ENCODE peak calls at places on chromosomes 2 and 18, in five cellular contexts. D, A, P, C and H are unnamed samples. For H3K4me1, the result is how much of the 10 kb centered on the place peaks cover.

GRCh38 chr2:99643824-99644787 is 154.3 kb upstream of the REV1 start:
- DNase-seq in C (peak), A (no peak), D (no peak), P (peak), H (no peak)

GRCh38 chr18:63970803-63971191 is 916 bp downstream of the SERPINB8 start:
- DNase-seq in C (no peak), P (peak), D (peak), A (no peak), H (peak)

GRCh38 chr18:48836806-48837615 is 113.8 kb downstream of the SMAD7 start:
- DNase-seq in D (no peak), P (no peak), A (no peak), C (no peak), H (no peak)

GRCh38 chr2:190819835-190820234 is 60.8 kb upstream of the GLS start:
- DNase-seq in A (no peak), P (peak), D (peak), C (peak), H (no peak)

GRCh38 chr2:42102606-42103450 is 55.0 kb downstream of the PKDCC start:
- DNase-seq in C (peak), A (no peak), D (peak), P (no peak), H (peak)

GRCh38 chr2:234335676-234336228 is 161.1 kb downstream of the ARL4C start:
- DNase-seq in D (peak), A (no peak), C (peak), P (peak), H (peak)

GRCh38 chr2:133600231-133600630 is 32.0 kb upstream of the NCKAP5 start:
- DNase-seq in P (no peak), A (no peak), C (no peak), D (no peak), H (peak)

GRCh38 chr2:105404736-105405135 is 5.9 kb upstream of the FHL2 start:
- DNase-seq in D (no peak), A (no peak), P (peak), C (peak), H (no peak)

GRCh38 chr2:112024246-112024645 is 30.8 kb upstream of the TMEM87B start:
- DNase-seq in P (no peak), A (no peak), D (no peak), C (no peak), H (no peak)

GRCh38 chr2:170087394-170087793 is 90.6 kb upstream of the MYO3B start:
- DNase-seq in A (no peak), P (no peak), C (no peak), D (no peak), H (no peak)

GRCh38 chr2:100185516-100185915 is 43.1 kb upstream of the AFF3 start:
- DNase-seq in D (no peak), P (no peak), C (no peak), A (no peak), H (no peak)

GRCh38 chr18:13612111-13612997 is 114.0 kb downstream of the FAM210A start:
- DNase-seq in C (no peak), A (no peak), P (peak), D (no peak), H (no peak)

GRCh38 chr2:196535742-196536141 is 103.8 kb upstream of the CCDC150 start:
- DNase-seq in D (no peak), C (no peak), A (no peak), P (no peak), H (no peak)

GRCh38 chr2:219497495-219498279 is 1.0 kb upstream of the GMPPA start:
- DNase-seq in A (peak), C (peak), D (peak), P (peak), H (peak)

GRCh38 chr2:147373800-147374409 is 470.9 kb upstream of the ACVR2A start:
- DNase-seq in D (no peak), C (no peak), A (no peak), P (peak), H (no peak)
- H3K4me1 ChIP-seq in D (under half), C (under half), A (under half), P (under half), H (under half)

GRCh38 chr2:70901235-70902066 is 34.2 kb upstream of the ATP6V1B1 start:
- DNase-seq in P (peak), A (no peak), D (peak), C (peak), H (peak)
- TF ChIP-seq EZH2 in P (no peak), A (no peak), D (peak), C (no peak), H (peak)

DNA sequence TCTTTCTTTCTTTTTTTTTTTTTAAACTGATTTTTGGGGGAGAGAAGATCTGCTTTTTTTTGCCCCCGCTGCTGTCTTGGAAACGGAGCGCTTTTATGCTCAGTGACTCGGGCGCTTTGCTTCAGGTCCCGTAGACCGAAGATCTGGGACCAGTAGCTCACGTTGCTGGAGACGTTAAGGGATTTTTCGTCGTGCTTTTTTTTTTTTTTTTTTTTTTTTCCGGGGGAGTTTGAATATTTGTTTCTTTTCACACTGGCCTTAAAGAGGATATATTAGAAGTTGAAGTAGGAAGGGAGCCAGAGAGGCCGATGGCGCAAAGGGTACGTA is 587 bp downstream of the MEIS1 start:
- DNase-seq in A (peak), D (no peak), C (no peak), P (peak), H (peak)
- H2AFZ ChIP-seq in A (peak), D (peak), C (peak), P (peak), H (no peak)

GRCh38 chr2:174606336-174606735 is 8.7 kb upstream of the WIPF1 start:
- DNase-seq in P (peak), A (no peak), C (peak), D (peak), H (no peak)
- H3K4me1 ChIP-seq in P (under half), A (under half), C (under half), D (under half), H (under half)

GRCh38 chr2:176110975-176111663 is 4.0 kb downstream of the HOXD11 start:
- DNase-seq in A (peak), D (peak), C (no peak), P (peak), H (peak)
- TF ChIP-seq EZH2 in A (no peak), D (peak), C (no peak), P (no peak), H (peak)

GRCh38 chr2:9844581-9844980 is 1.3 kb downstream of the TAF1B start:
- DNase-seq in A (peak), C (peak), P (peak), D (no peak), H (no peak)

GRCh38 chr2:9843229-9844035 is at the start of gene TAF1B:
- DNase-seq in A (peak), P (peak), D (peak), C (peak), H (peak)

GRCh38 chr2:9846554-9846953 is 3.3 kb downstream of the TAF1B start:
- DNase-seq in D (no peak), P (peak), C (peak), A (no peak), H (no peak)

GRCh38 chr2:9842487-9843228 is 616 bp upstream of the TAF1B start:
- DNase-seq in D (no peak), A (no peak), P (no peak), C (no peak), H (no peak)

DNA sequence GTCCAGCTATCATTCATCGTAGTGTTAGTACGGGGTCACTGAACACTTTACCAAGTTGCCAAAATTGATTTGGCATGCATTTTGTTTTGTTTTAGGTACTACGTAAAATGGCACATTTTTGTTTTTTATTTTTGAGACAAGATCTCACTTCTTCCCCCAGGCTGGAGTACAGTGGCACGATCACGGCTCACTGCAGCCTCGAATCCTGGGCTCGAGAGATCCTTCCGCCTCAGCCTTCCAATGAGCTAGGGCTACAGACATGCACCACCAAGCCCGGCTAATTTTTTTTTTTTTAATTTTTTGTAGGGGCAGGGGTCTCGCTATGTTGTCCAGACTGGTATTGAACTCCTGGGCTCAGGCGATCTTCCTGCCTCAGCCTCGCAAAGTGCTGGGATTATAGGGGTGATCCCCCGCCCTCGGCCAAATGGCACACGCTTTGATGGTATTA is 786 bp downstream of the TAF1B start:
- DNase-seq in A (peak), P (peak), D (no peak), C (peak), H (peak)
- H2AFZ ChIP-seq in A (peak), P (peak), D (peak), C (peak), H (peak)

DNA sequence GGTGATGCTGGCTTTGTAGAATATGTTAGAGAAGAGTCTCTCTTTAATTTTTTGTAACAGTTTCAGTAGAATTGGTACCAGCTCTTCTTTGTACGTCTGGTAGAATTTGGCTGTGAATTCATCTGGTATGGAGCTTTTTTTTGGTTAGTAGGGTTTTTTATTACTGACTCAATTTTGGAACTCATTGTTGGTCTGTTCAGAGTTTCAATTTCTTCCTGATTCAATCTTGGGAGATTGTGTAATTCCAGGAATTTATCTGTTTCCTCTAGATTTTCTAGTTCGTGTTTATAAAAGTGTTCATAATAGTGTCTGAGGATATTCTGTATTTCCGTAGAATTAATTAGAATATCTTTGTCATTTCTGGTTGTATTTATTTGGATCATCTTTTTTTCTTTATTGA is 943.5 kb downstream of the TRIB2 start:
- DNase-seq in D (no peak), P (peak), A (no peak), C (no peak), H (no peak)
- H3K4me1 ChIP-seq in D (under half), P (under half), A (under half), C (under half), H (under half)